ENCODE peak calls at places on chromosomes 6 and 20, in nine cellular contexts. H is HFFc6; B is NCI-H1092; R is DMS153; P is CD8-positive, alpha-beta T cell; G is amygdala; W is GM04503; I is GM20000; J is EL. S is an unnamed sample.

GRCh38 chr6:150987371-150987828 is 121.9 kb downstream of the MTHFD1L start:
- DNase-seq in H (no peak), B (no peak), R (no peak), P (no peak), G (no peak), W (no peak), I (peak), J (no peak), S (peak)

GRCh38 chr6:109801794-109802193 is 110.7 kb downstream of the FIG4 start:
- DNase-seq in H (no peak), B (no peak), R (no peak), P (no peak), G (no peak), W (no peak), I (no peak), J (no peak), S (no peak)

GRCh38 chr6:149844480-149844879 is 19.7 kb downstream of the LRP11 start:
- DNase-seq in H (no peak), B (no peak), R (no peak), P (no peak), G (no peak), W (no peak), I (no peak), J (no peak), S (no peak)

GRCh38 chr6:16306334-16306733 is 67.9 kb downstream of the GMPR start:
- DNase-seq in H (no peak), B (no peak), R (no peak), P (no peak), G (no peak), W (no peak), I (no peak), J (no peak), S (no peak)

GRCh38 chr6:5599112-5599511 is 337.8 kb downstream of the FARS2 start:
- DNase-seq in H (peak), B (no peak), R (no peak), P (no peak), G (no peak), W (no peak), I (no peak), J (no peak), S (no peak)

GRCh38 chr6:145015739-145016558 is 719.4 kb downstream of the EPM2A start:
- DNase-seq in H (peak), B (no peak), R (no peak), P (no peak), G (no peak), W (peak), I (peak), J (peak), S (peak)

GRCh38 chr6:4848382-4849068 is 72.3 kb downstream of the CDYL start:
- DNase-seq in H (no peak), B (no peak), R (no peak), P (peak), G (no peak), W (no peak), I (peak), J (peak), S (no peak)

GRCh38 chr20:59149678-59150504 is 13.7 kb upstream of the ZNF831 start:
- DNase-seq in H (no peak), B (no peak), R (no peak), P (peak), G (no peak), W (no peak), I (no peak), J (no peak), S (no peak)

GRCh38 chr6:20778460-20778859 is 244.2 kb downstream of the CDKAL1 start:
- DNase-seq in H (no peak), B (no peak), R (no peak), P (no peak), G (no peak), W (no peak), I (no peak), J (no peak), S (no peak)

GRCh38 chr20:6698056-6698455 is 69.4 kb upstream of the BMP2 start:
- DNase-seq in H (no peak), B (no peak), R (no peak), P (no peak), G (no peak), W (no peak), I (no peak), J (no peak), S (peak)

S was measured in iris pigment epithelial cell.